ENCODE peak calls at places on chromosomes 13 and 19, in six cellular contexts. Z is WTC11, H is A549, I is endothelial cell of umbilical vein, A is HCT116, X is H1. B is an unnamed sample.

GRCh38 chr19:18697680-18698079 is 14.2 kb downstream of the CRTC1 start:
- DNase-seq in Z (no peak), H (no peak), I (no peak), A (no peak), X (no peak), B (no peak)

GRCh38 chr13:99227909-99228688 is 27.4 kb downstream of the UBAC2 start:
- DNase-seq in Z (no peak), H (no peak), I (no peak), A (no peak), X (no peak), B (peak; percentile 84)

GRCh38 chr19:28416245-28416644 is 796.7 kb downstream of the UQCRFS1 start:
- DNase-seq in Z (no peak), H (no peak), I (no peak), A (no peak), X (no peak), B (no peak)

GRCh38 chr19:47711652-47712239 is 1.5 kb upstream of the EHD2 start:
- DNase-seq in Z (no peak), H (no peak), I (no peak), A (no peak), X (no peak), B (peak; percentile 25)

GRCh38 chr13:47672982-47673670 is 327.9 kb downstream of the SUCLA2 start:
- DNase-seq in Z (no peak), H (no peak), I (no peak), A (no peak), X (no peak), B (peak; percentile 33)

GRCh38 chr13:91346848-91347211 is 657 bp upstream of the MIR17HG start:
- DNase-seq in Z (peak; percentile 17), H (peak; percentile 18), I (peak; percentile 39), A (no peak), X (no peak), B (peak; percentile 65)

GRCh38 chr13:76619631-76620030 is 266.6 kb downstream of the KCTD12 start:
- DNase-seq in Z (no peak), H (no peak), I (no peak), A (no peak), X (no peak), B (no peak)

GRCh38 chr19:35357867-35358573 is at the start of gene FFAR3:
- DNase-seq in Z (no peak), H (no peak), I (no peak), A (no peak), X (no peak), B (peak; percentile 54)

GRCh38 chr13:31663880-31664585 is 75.3 kb upstream of the RXFP2 start:
- DNase-seq in Z (no peak), H (no peak), I (no peak), A (no peak), X (no peak), B (no peak)

GRCh38 chr19:54662730-54663129 is at the start of gene LILRB4:
- DNase-seq in Z (no peak), H (no peak), I (no peak), A (no peak), X (no peak), B (peak; percentile 29)

GRCh38 chr19:41753936-41754529 is 1.3 kb upstream of the CEACAM6 start:
- DNase-seq in Z (peak; percentile 79), H (peak; percentile 69), I (peak; percentile 30), A (peak; percentile 39), X (no peak), B (peak; percentile 43)

GRCh38 chr19:7995756-7996155 is 9.7 kb downstream of the ELAVL1 start:
- DNase-seq in Z (no peak), H (no peak), I (no peak), A (no peak), X (no peak), B (no peak)

GRCh38 chr13:75635621-75636338 is at the start of gene LMO7:
- DNase-seq in Z (peak; percentile 85), H (peak; percentile 25), I (peak; percentile 15), A (no peak), X (no peak), B (peak; percentile 73)

GRCh38 chr19:33723512-33723911 is 73.2 kb upstream of the KCTD15 start:
- DNase-seq in Z (no peak), H (no peak), I (no peak), A (no peak), X (no peak), B (no peak)

GRCh38 chr13:44884076-44884729 is 105.1 kb downstream of the NUFIP1 start:
- DNase-seq in Z (no peak), H (no peak), I (peak; percentile 77), A (no peak), X (no peak), B (no peak)

GRCh38 chr19:45630463-45630862 is 8.7 kb downstream of the EML2 start:
- DNase-seq in Z (no peak), H (peak; percentile 84), I (peak; percentile 89), A (peak; percentile 67), X (no peak), B (peak; percentile 72)

GRCh38 chr13:30865131-30866009 is 40.7 kb upstream of the MEDAG start:
- DNase-seq in Z (peak; percentile 72), H (peak; percentile 81), I (peak; percentile 92), A (peak; percentile 78), X (peak; percentile 72), B (peak; percentile 83)

GRCh38 chr19:18223860-18224524 is 2.2 kb downstream of the PDE4C start:
- DNase-seq in Z (peak; percentile 95), H (peak; percentile 79), I (peak; percentile 18), A (peak; percentile 49), X (no peak), B (no peak)

GRCh38 chr19:10105241-10106099 is 692 bp upstream of the PPAN start:
- DNase-seq in Z (no peak), H (no peak), I (no peak), A (no peak), X (no peak), B (no peak)

GRCh38 chr13:51258612-51259358 is 36.6 kb downstream of the FAM124A start:
- DNase-seq in Z (no peak), H (no peak), I (no peak), A (no peak), X (no peak), B (no peak)

GRCh38 chr19:32203161-32203560 is 142.2 kb upstream of the ZNF507 start:
- DNase-seq in Z (no peak), H (no peak), I (no peak), A (no peak), X (no peak), B (no peak)

GRCh38 chr19:39499082-39499642 is 415 bp downstream of the DLL3 start:
- DNase-seq in Z (peak; percentile 66), H (no peak), I (no peak), A (no peak), X (no peak), B (no peak)

GRCh38 chr19:50557009-50557613 is 11.1 kb downstream of the LRRC4B start:
- DNase-seq in Z (no peak), H (no peak), I (no peak), A (no peak), X (no peak), B (no peak)

GRCh38 chr13:24097064-24097463 is 63.5 kb upstream of the SPATA13 start:
- DNase-seq in Z (no peak), H (peak; percentile 5), I (no peak), A (no peak), X (no peak), B (peak; percentile 63)

GRCh38 chr19:36049080-36049698 is 4.9 kb downstream of the THAP8 start:
- DNase-seq in Z (no peak), H (no peak), I (no peak), A (no peak), X (no peak), B (no peak)

GRCh38 chr13:98397861-98398260 is 179.0 kb downstream of the STK24 start:
- DNase-seq in Z (no peak), H (no peak), I (no peak), A (no peak), X (no peak), B (no peak)

GRCh38 chr19:56116606-56117005 is 4.5 kb downstream of the ZNF787 start:
- DNase-seq in Z (no peak), H (no peak), I (no peak), A (no peak), X (no peak), B (no peak)

GRCh38 chr13:77429320-77430142 is 102.6 kb upstream of the MYCBP2 start:
- DNase-seq in Z (no peak), H (no peak), I (no peak), A (no peak), X (no peak), B (no peak)

GRCh38 chr19:24004166-24004565 is 82.8 kb upstream of the ZNF254 start:
- DNase-seq in Z (no peak), H (no peak), I (no peak), A (no peak), X (no peak), B (no peak)

GRCh38 chr13:45798851-45799250 is 52.7 kb downstream of the SIAH3 start:
- DNase-seq in Z (no peak), H (no peak), I (no peak), A (no peak), X (no peak), B (no peak)

GRCh38 chr19:2235396-2236284 is 489 bp downstream of the PLEKHJ1 start:
- DNase-seq in Z (no peak), H (no peak), I (no peak), A (no peak), X (no peak), B (peak; percentile 28)
- TF ChIP-seq MAX in Z (no peak), H (no peak), I (no peak), A (no peak), X (no peak), B (no peak)

GRCh38 chr19:15177269-15178116 is 23.3 kb downstream of the NOTCH3 start:
- DNase-seq in Z (peak; percentile 92), H (peak; percentile 78), I (peak; percentile 78), A (no peak), X (peak; percentile 72), B (peak; percentile 89)
- TF ChIP-seq MAX in Z (peak; percentile 13), H (no peak), I (no peak), A (no peak), X (peak; percentile 61), B (peak; percentile 76)

DNA sequence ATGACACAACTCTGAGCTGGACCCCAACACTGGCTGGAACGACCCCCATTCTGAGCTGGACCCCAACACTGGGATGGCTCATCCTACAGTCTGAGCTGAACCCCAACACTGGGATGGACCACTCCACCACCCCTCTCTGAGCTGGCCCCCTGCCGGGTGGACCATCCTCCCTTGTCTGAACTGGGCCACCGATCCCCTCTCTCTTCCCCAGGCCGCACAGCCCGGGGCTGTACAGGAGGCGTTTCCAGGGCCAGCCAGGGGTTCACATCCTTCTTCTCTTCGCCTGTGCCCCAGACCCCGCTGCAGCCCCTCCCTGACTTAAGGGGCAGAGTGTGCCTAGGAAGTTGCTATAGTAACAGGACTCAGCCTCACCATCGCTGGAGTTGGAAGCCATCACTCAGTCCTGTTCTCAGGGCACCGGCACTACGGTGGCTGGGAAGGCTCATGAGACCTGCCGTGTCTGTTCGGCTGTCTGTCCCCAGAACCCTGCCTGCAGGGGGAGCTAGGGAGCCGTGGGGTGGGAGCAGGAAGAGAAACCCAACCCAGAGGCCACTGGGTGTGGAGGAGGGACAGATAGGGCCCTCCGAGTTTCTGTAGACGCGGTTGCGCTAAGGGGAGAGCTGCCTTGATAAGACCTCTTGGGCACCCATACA is 3.7 kb downstream of the PRKACA start:
- DNase-seq in Z (peak; percentile 74), H (peak; percentile 65), I (no peak), A (peak; percentile 87), X (no peak), B (peak; percentile 49)
- TF ChIP-seq MAX in Z (no peak), H (no peak), I (no peak), A (no peak), X (no peak), B (no peak)

DNA sequence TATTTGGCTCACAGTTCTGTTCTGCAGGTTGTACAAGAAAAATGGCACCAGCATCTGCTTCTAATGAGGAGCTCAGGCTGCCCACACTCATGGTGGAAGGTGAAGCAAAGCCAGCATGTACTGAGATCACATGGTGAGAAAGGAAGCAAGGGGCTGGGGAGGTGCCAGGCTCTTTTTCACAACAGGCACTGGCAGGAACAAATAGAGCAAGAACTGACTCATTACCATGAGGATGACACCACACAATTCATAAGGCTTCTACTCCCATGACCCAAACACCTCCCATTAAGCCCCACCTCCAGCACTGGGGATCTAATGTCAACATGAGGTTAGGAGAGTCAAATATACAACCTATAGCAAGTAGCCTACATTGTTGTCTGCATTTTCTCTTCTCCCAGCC is 522.6 kb downstream of the RFC3 start:
- DNase-seq in Z (no peak), H (peak; percentile 69), I (no peak), A (no peak), X (no peak), B (no peak)
- TF ChIP-seq MAX in Z (no peak), H (peak; percentile 38), I (no peak), A (no peak), X (no peak), B (no peak)